ENCODE peak calls at places on chromosomes 7 and 10, in eight cellular contexts. E is CD4-positive, CD25-positive, alpha-beta regulatory T cell; S is GM12865; P is AG09319; D is NB4; G is activated T-helper 2 cell treated with anti-CD3 and anti-CD28 coated beads, Interferon-gamma antibody, Interleukin-2, Interleukin-4, amounts not matched to agents 10 μg/mL and 5 μg/mL and 100 μg/mL, durations not matched to agents 14 hours and 24 hours and 36 hours; C is AG09309; O is NCI-H1105. A is an unnamed sample.

GRCh38 chr10:72087392-72087968 is 871 bp downstream of the SPOCK2 start:
- DNase-seq in E (peak), S (no peak), P (no peak), D (no peak), G (peak), C (no peak), O (no peak), A (no peak)

GRCh38 chr7:139871276-139871675 is 42.2 kb downstream of the TBXAS1 start:
- DNase-seq in E (no peak), S (no peak), P (peak), D (no peak), G (no peak), C (no peak), O (no peak), A (no peak)

GRCh38 chr7:70353310-70353947 is 755.2 kb downstream of the AUTS2 start:
- DNase-seq in E (no peak), S (no peak), P (no peak), D (no peak), G (no peak), C (no peak), O (no peak), A (no peak)

GRCh38 chr7:23687011-23687410 is 7.0 kb downstream of the FAM221A start:
- DNase-seq in E (no peak), S (no peak), P (no peak), D (no peak), G (no peak), C (no peak), O (no peak), A (no peak)

GRCh38 chr7:87875151-87876039 is 765 bp downstream of the SLC25A40 start:
- DNase-seq in E (peak), S (peak), P (no peak), D (peak), G (no peak), C (no peak), O (peak), A (peak)

GRCh38 chr10:80149123-80149522 is 16.6 kb downstream of the PLAC9 start:
- DNase-seq in E (no peak), S (no peak), P (no peak), D (no peak), G (no peak), C (no peak), O (no peak), A (no peak)

GRCh38 chr7:2943851-2944601 is 99.6 kb downstream of the CARD11 start:
- DNase-seq in E (no peak), S (no peak), P (no peak), D (no peak), G (no peak), C (no peak), O (no peak), A (no peak)

GRCh38 chr7:69772699-69773436 is 174.6 kb downstream of the AUTS2 start:
- DNase-seq in E (no peak), S (no peak), P (no peak), D (no peak), G (no peak), C (no peak), O (no peak), A (no peak)

GRCh38 chr7:40477094-40477493 is 342.3 kb downstream of the SUGCT start:
- DNase-seq in E (no peak), S (no peak), P (no peak), D (no peak), G (no peak), C (no peak), O (no peak), A (no peak)

GRCh38 chr7:99597762-99598501 is at the start of gene TMEM225B:
- DNase-seq in E (no peak), S (no peak), P (no peak), D (no peak), G (peak), C (no peak), O (no peak), A (no peak)

GRCh38 chr10:101843032-101843991 is at the start of gene KCNIP2:
- DNase-seq in E (peak), S (peak), P (no peak), D (peak), G (no peak), C (no peak), O (peak), A (peak)

GRCh38 chr7:1512781-1513656 is 8.8 kb upstream of the INTS1 start:
- DNase-seq in E (no peak), S (peak), P (no peak), D (peak), G (no peak), C (no peak), O (no peak), A (no peak)